ENCODE peak calls at places on chromosome 3, in eight cellular contexts. One of them, this sample, is unnamed.

GRCh38 chr3:194824676-194825075 is 139.0 kb downstream of the FAM43A start:
- DNase-seq in stomach: no peak
- DNase-seq in tibial artery: no peak
- DNase-seq in ovary: no peak
- DNase-seq in PC-3: peak; percentile 70
- DNase-seq in cardiac muscle cell: peak; percentile 39
- DNase-seq in fibroblast of the aortic adventitia: peak; percentile 78
- DNase-seq in testis: no peak
- DNase-seq in this sample: peak; percentile 9

GRCh38 chr3:195911041-195911945 is 2.9 kb upstream of the TNK2 start:
- DNase-seq in stomach: no peak
- DNase-seq in tibial artery: peak; percentile 48
- DNase-seq in ovary: no peak
- DNase-seq in PC-3: no peak
- DNase-seq in cardiac muscle cell: no peak
- DNase-seq in fibroblast of the aortic adventitia: no peak
- DNase-seq in testis: no peak
- DNase-seq in this sample: no peak

GRCh38 chr3:168794427-168794826 is 698.7 kb upstream of the GOLIM4 start:
- DNase-seq in stomach: no peak
- DNase-seq in tibial artery: no peak
- DNase-seq in ovary: no peak
- DNase-seq in PC-3: no peak
- DNase-seq in cardiac muscle cell: peak; percentile 2
- DNase-seq in fibroblast of the aortic adventitia: no peak
- DNase-seq in testis: no peak
- DNase-seq in this sample: no peak

GRCh38 chr3:66598168-66598567 is 97.3 kb upstream of the LRIG1 start:
- DNase-seq in stomach: no peak
- DNase-seq in tibial artery: peak; percentile 68
- DNase-seq in ovary: no peak
- DNase-seq in PC-3: no peak
- DNase-seq in cardiac muscle cell: no peak
- DNase-seq in fibroblast of the aortic adventitia: peak; percentile 76
- DNase-seq in testis: no peak
- DNase-seq in this sample: peak; percentile 57

GRCh38 chr3:133983576-133984560 is 45.9 kb downstream of the SLCO2A1 start:
- DNase-seq in stomach: no peak
- DNase-seq in tibial artery: no peak
- DNase-seq in ovary: no peak
- DNase-seq in PC-3: no peak
- DNase-seq in cardiac muscle cell: no peak
- DNase-seq in fibroblast of the aortic adventitia: no peak
- DNase-seq in testis: no peak
- DNase-seq in this sample: no peak

GRCh38 chr3:116176974-116177555 is 268.2 kb downstream of the LSAMP start:
- DNase-seq in stomach: no peak
- DNase-seq in tibial artery: no peak
- DNase-seq in ovary: no peak
- DNase-seq in PC-3: no peak
- DNase-seq in cardiac muscle cell: no peak
- DNase-seq in fibroblast of the aortic adventitia: no peak
- DNase-seq in testis: no peak
- DNase-seq in this sample: no peak

GRCh38 chr3:99952306-99952705 is 134.6 kb downstream of the CMSS1 start:
- DNase-seq in stomach: no peak
- DNase-seq in tibial artery: no peak
- DNase-seq in ovary: no peak
- DNase-seq in PC-3: peak; percentile 49
- DNase-seq in cardiac muscle cell: peak; percentile 33
- DNase-seq in fibroblast of the aortic adventitia: peak; percentile 49
- DNase-seq in testis: no peak
- DNase-seq in this sample: no peak

GRCh38 chr3:171306631-171307030 is 153.6 kb downstream of the TNIK start:
- DNase-seq in stomach: peak; percentile 30
- DNase-seq in tibial artery: peak; percentile 77
- DNase-seq in ovary: peak; percentile 51
- DNase-seq in PC-3: no peak
- DNase-seq in cardiac muscle cell: peak; percentile 95
- DNase-seq in fibroblast of the aortic adventitia: peak; percentile 98
- DNase-seq in testis: peak; percentile 66
- DNase-seq in this sample: peak; percentile 97

GRCh38 chr3:104989878-104990277 is 376.8 kb upstream of the ALCAM start:
- DNase-seq in stomach: no peak
- DNase-seq in tibial artery: no peak
- DNase-seq in ovary: no peak
- DNase-seq in PC-3: no peak
- DNase-seq in cardiac muscle cell: no peak
- DNase-seq in fibroblast of the aortic adventitia: no peak
- DNase-seq in testis: no peak
- DNase-seq in this sample: no peak

GRCh38 chr3:137866933-137867332 is 102.8 kb downstream of the SOX14 start:
- DNase-seq in stomach: no peak
- DNase-seq in tibial artery: no peak
- DNase-seq in ovary: no peak
- DNase-seq in PC-3: no peak
- DNase-seq in cardiac muscle cell: no peak
- DNase-seq in fibroblast of the aortic adventitia: no peak
- DNase-seq in testis: no peak
- DNase-seq in this sample: no peak
- TF ChIP-seq CTCF in stomach: no peak
- TF ChIP-seq CTCF in tibial artery: no peak
- TF ChIP-seq CTCF in ovary: no peak
- TF ChIP-seq CTCF in PC-3: no peak
- TF ChIP-seq CTCF in cardiac muscle cell: no peak
- TF ChIP-seq CTCF in fibroblast of the aortic adventitia: no peak
- TF ChIP-seq CTCF in testis: no peak
- TF ChIP-seq CTCF in this sample: no peak

GRCh38 chr3:40170395-40170794 is 139.1 kb upstream of the EIF1B start:
- DNase-seq in stomach: no peak
- DNase-seq in tibial artery: no peak
- DNase-seq in ovary: no peak
- DNase-seq in PC-3: no peak
- DNase-seq in cardiac muscle cell: no peak
- DNase-seq in fibroblast of the aortic adventitia: no peak
- DNase-seq in testis: no peak
- DNase-seq in this sample: no peak

GRCh38 chr3:40166997-40167396 is 142.5 kb upstream of the EIF1B start:
- DNase-seq in stomach: no peak
- DNase-seq in tibial artery: no peak
- DNase-seq in ovary: no peak
- DNase-seq in PC-3: no peak
- DNase-seq in cardiac muscle cell: no peak
- DNase-seq in fibroblast of the aortic adventitia: no peak
- DNase-seq in testis: no peak
- DNase-seq in this sample: no peak

GRCh38 chr3:40167958-40168357 is 141.5 kb upstream of the EIF1B start:
- DNase-seq in stomach: peak; percentile 58
- DNase-seq in tibial artery: no peak
- DNase-seq in ovary: no peak
- DNase-seq in PC-3: no peak
- DNase-seq in cardiac muscle cell: no peak
- DNase-seq in fibroblast of the aortic adventitia: no peak
- DNase-seq in testis: no peak
- DNase-seq in this sample: no peak

GRCh38 chr3:40172560-40172959 is 136.9 kb upstream of the EIF1B start:
- DNase-seq in stomach: no peak
- DNase-seq in tibial artery: no peak
- DNase-seq in ovary: no peak
- DNase-seq in PC-3: no peak
- DNase-seq in cardiac muscle cell: no peak
- DNase-seq in fibroblast of the aortic adventitia: no peak
- DNase-seq in testis: no peak
- DNase-seq in this sample: no peak

DNA sequence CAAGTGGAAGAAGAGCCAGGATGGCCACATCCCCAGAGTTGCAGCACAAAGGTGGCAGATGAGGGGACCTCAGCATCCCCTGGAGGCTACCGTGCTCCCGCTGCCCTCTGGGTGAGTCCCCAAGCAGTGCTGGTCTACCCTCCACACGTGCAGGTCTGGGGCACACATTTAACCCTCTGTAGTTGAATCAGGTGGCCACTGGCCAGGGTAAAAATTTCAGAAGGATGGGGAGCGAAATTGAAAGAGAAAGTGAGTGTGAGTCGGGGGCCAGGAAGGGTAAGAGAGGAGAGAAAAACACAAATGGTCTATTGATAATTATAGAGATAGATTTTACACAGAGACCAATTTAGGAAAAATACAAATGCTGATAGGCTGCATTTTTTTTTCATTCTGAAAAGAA is 139.5 kb upstream of the EIF1B start:
- DNase-seq in stomach: no peak
- DNase-seq in tibial artery: no peak
- DNase-seq in ovary: no peak
- DNase-seq in PC-3: no peak
- DNase-seq in cardiac muscle cell: no peak
- DNase-seq in fibroblast of the aortic adventitia: no peak
- DNase-seq in testis: no peak
- DNase-seq in this sample: no peak
- H3K4me3 ChIP-seq in stomach: no peak overlapping the region
- H3K4me3 ChIP-seq in tibial artery: no peak overlapping the region
- H3K4me3 ChIP-seq in ovary: no peak overlapping the region
- H3K4me3 ChIP-seq in PC-3: no peak overlapping the region
- H3K4me3 ChIP-seq in cardiac muscle cell: no peak overlapping the region
- H3K4me3 ChIP-seq in fibroblast of the aortic adventitia: no peak overlapping the region
- H3K4me3 ChIP-seq in testis: no peak overlapping the region
- H3K4me3 ChIP-seq in this sample: no peak overlapping the region

DNA sequence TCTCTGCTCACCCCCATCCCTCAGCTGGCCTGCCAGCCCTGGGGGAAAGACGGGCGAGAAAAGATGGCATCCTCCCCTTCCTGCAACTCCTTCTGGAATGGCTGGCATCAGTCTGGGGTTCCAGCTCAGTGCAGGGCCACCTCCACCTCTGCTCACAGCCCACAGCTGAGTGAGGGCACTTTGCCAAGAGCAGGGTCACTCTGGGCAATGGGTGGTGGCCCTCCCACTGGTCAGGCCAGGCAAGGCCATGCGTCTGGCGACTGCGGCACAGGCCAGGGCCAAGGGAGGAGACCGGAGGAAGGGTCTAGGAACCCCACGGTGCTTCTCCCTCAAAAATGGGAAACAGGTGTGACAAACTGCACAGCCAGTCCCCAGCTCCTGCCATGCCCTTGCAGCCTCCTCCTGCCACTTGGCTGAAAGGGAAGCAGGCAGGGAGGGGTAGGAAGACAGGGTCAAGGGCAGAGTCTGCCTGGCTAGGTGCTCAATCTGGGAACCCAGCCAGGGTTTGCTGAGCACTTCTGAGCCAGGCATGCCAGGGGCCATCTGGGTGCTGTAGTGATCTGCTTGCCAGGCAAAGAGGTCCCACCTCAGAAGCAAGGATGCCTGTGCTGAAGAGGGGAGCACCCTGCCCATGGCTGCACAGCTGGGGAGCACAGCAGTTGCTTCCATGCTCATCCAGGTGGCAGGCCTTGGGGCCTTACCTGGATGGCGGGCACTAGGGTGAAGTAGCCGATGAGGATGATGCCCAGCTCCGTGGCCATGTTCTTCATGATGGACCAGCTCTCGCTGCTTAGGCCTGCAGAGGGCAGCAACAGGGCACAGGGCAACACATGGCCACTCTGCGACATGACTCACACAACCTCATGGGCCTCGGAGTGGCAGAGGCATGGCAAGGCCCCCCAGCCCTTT is 41.2 kb downstream of the PTPN23 start:
- DNase-seq in stomach: peak; percentile 72
- DNase-seq in tibial artery: no peak
- DNase-seq in ovary: no peak
- DNase-seq in PC-3: peak; percentile 34
- DNase-seq in cardiac muscle cell: peak; percentile 25
- DNase-seq in fibroblast of the aortic adventitia: no peak
- DNase-seq in testis: peak; percentile 70
- DNase-seq in this sample: no peak
- TF ChIP-seq CTCF in stomach: no peak
- TF ChIP-seq CTCF in tibial artery: no peak
- TF ChIP-seq CTCF in ovary: no peak
- TF ChIP-seq CTCF in PC-3: peak; percentile 61
- TF ChIP-seq CTCF in cardiac muscle cell: peak; percentile 26
- TF ChIP-seq CTCF in fibroblast of the aortic adventitia: no peak
- TF ChIP-seq CTCF in testis: peak; percentile 36
- TF ChIP-seq CTCF in this sample: peak; percentile 14

GRCh38 chr3:112640864-112641751 is at the start of gene CCDC80:
- DNase-seq in stomach: no peak
- DNase-seq in tibial artery: no peak
- DNase-seq in ovary: no peak
- DNase-seq in PC-3: peak; percentile 89
- DNase-seq in cardiac muscle cell: peak; percentile 95
- DNase-seq in fibroblast of the aortic adventitia: peak; percentile 97
- DNase-seq in testis: peak; percentile 14
- DNase-seq in this sample: peak; percentile 69

GRCh38 chr3:112637700-112638099 is 3.2 kb downstream of the CCDC80 start:
- DNase-seq in stomach: no peak
- DNase-seq in tibial artery: no peak
- DNase-seq in ovary: no peak
- DNase-seq in PC-3: no peak
- DNase-seq in cardiac muscle cell: no peak
- DNase-seq in fibroblast of the aortic adventitia: peak; percentile 45
- DNase-seq in testis: no peak
- DNase-seq in this sample: no peak

GRCh38 chr3:112640333-112640863 is 545 bp downstream of the CCDC80 start:
- DNase-seq in stomach: no peak
- DNase-seq in tibial artery: no peak
- DNase-seq in ovary: peak; percentile 41
- DNase-seq in PC-3: peak; percentile 71
- DNase-seq in cardiac muscle cell: peak; percentile 81
- DNase-seq in fibroblast of the aortic adventitia: peak; percentile 86
- DNase-seq in testis: no peak
- DNase-seq in this sample: peak; percentile 63

GRCh38 chr3:112638327-112639020 is 2.5 kb downstream of the CCDC80 start:
- DNase-seq in stomach: no peak
- DNase-seq in tibial artery: peak; percentile 84
- DNase-seq in ovary: no peak
- DNase-seq in PC-3: no peak
- DNase-seq in cardiac muscle cell: peak; percentile 52
- DNase-seq in fibroblast of the aortic adventitia: peak; percentile 69
- DNase-seq in testis: no peak
- DNase-seq in this sample: no peak

DNA sequence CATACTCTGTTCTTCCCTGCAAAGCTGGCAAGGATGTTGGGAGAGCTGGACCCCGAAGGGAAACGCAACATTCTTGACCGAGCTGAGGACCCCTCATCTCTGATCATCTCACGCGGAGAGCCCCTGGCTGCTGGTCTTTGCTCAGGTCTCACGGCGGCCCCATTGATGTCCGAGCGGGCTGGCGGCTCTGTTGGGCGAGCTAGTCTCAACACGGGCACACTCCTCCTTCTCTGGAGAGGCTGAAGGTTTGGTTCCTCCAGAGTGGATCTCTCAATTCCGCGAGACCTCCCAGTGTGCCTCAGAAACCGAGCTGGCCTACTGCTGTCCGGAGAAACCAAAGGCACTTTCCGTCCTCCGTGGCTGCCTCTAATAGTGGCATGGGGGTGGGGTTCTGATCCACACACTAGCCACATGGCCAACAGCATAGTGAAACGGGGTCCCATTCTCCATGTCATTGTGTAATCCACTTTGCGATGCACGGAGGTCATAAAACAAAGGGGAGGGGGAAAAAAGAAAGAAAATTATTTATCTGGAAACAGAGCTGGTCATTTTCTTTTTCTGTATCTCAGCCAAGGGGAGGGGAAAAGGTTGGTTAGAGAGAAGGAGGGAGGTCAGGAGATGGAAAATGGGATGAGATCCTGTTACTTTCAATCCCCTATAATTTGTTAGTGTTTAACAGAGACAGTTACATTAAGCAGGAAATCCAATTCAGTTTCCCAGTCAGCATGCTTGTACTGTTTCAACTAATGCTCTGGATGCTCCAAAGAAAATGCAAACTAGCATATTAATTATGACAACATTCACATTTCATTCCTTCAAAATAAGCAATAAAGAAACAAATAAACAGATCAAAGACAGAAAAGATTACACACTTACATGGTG is 1.3 kb downstream of the CCDC80 start:
- DNase-seq in stomach: no peak
- DNase-seq in tibial artery: no peak
- DNase-seq in ovary: peak; percentile 32
- DNase-seq in PC-3: no peak
- DNase-seq in cardiac muscle cell: peak; percentile 62
- DNase-seq in fibroblast of the aortic adventitia: peak; percentile 89
- DNase-seq in testis: no peak
- DNase-seq in this sample: no peak
- H3K4me3 ChIP-seq in stomach: peak overlapping the region; percentile 25
- H3K4me3 ChIP-seq in tibial artery: peak overlapping the region; percentile 49
- H3K4me3 ChIP-seq in ovary: peak overlapping the region; percentile 35
- H3K4me3 ChIP-seq in PC-3: peak overlapping the region; percentile 66
- H3K4me3 ChIP-seq in cardiac muscle cell: peak overlapping the region; percentile 21
- H3K4me3 ChIP-seq in fibroblast of the aortic adventitia: peak overlapping the region; percentile 99
- H3K4me3 ChIP-seq in testis: no peak overlapping the region
- H3K4me3 ChIP-seq in this sample: peak overlapping the region; percentile 74